ENCODE peak calls at places on chromosomes 3 and 15, in four cellular contexts. One of them, this sample, is unnamed.

GRCh38 chr15:95930659-95931375 is 399.7 kb upstream of the NR2F2 start:
- DNase-seq in pancreas: no peak
- DNase-seq in H9: no peak
- DNase-seq in psoas muscle: no peak
- DNase-seq in this sample: no peak

GRCh38 chr3:87158823-87159222 is 68.3 kb upstream of the CHMP2B start:
- DNase-seq in pancreas: no peak
- DNase-seq in H9: no peak
- DNase-seq in psoas muscle: no peak
- DNase-seq in this sample: no peak

GRCh38 chr3:119018690-119019463 is 15.8 kb downstream of the IGSF11 start:
- DNase-seq in pancreas: no peak
- DNase-seq in H9: no peak
- DNase-seq in psoas muscle: no peak
- DNase-seq in this sample: no peak

GRCh38 chr3:189708375-189708774 is 77.2 kb downstream of the TP63 start:
- DNase-seq in pancreas: no peak
- DNase-seq in H9: no peak
- DNase-seq in psoas muscle: no peak
- DNase-seq in this sample: no peak

GRCh38 chr3:132645058-132645457 is 14.6 kb downstream of the ACAD11 start:
- DNase-seq in pancreas: no peak
- DNase-seq in H9: no peak
- DNase-seq in psoas muscle: no peak
- DNase-seq in this sample: no peak

GRCh38 chr3:171187706-171188290 is 161.3 kb upstream of the SLC2A2 start:
- DNase-seq in pancreas: no peak
- DNase-seq in H9: no peak
- DNase-seq in psoas muscle: no peak
- DNase-seq in this sample: no peak

GRCh38 chr3:10173926-10174435 is 9.3 kb downstream of the IRAK2 start:
- DNase-seq in pancreas: no peak
- DNase-seq in H9: no peak
- DNase-seq in psoas muscle: peak; percentile 68
- DNase-seq in this sample: no peak

GRCh38 chr15:39083213-39083612 is 497.7 kb upstream of the THBS1 start:
- DNase-seq in pancreas: no peak
- DNase-seq in H9: no peak
- DNase-seq in psoas muscle: no peak
- DNase-seq in this sample: no peak

GRCh38 chr3:181446741-181447140 is 265.0 kb upstream of the SOX2 start:
- DNase-seq in pancreas: no peak
- DNase-seq in H9: no peak
- DNase-seq in psoas muscle: no peak
- DNase-seq in this sample: no peak

GRCh38 chr15:89641053-89641452 is 14.2 kb downstream of the KIF7 start:
- DNase-seq in pancreas: no peak
- DNase-seq in H9: no peak
- DNase-seq in psoas muscle: no peak
- DNase-seq in this sample: no peak

GRCh38 chr3:128353991-128354687 is 112.6 kb downstream of the DNAJB8 start:
- DNase-seq in pancreas: peak; percentile 46
- DNase-seq in H9: no peak
- DNase-seq in psoas muscle: no peak
- DNase-seq in this sample: no peak

GRCh38 chr15:78841307-78841706 is 30.0 kb upstream of the ADAMTS7 start:
- DNase-seq in pancreas: no peak
- DNase-seq in H9: no peak
- DNase-seq in psoas muscle: no peak
- DNase-seq in this sample: no peak

GRCh38 chr3:101518421-101518871 is 5.4 kb upstream of the SENP7 start:
- DNase-seq in pancreas: no peak
- DNase-seq in H9: no peak
- DNase-seq in psoas muscle: no peak
- DNase-seq in this sample: no peak

GRCh38 chr3:68057637-68058320 is 403.4 kb upstream of the SUCLG2 start:
- DNase-seq in pancreas: no peak
- DNase-seq in H9: no peak
- DNase-seq in psoas muscle: no peak
- DNase-seq in this sample: peak; percentile 70

GRCh38 chr3:37986479-37987314 is 3.9 kb upstream of the VILL start:
- DNase-seq in pancreas: peak; percentile 84
- DNase-seq in H9: no peak
- DNase-seq in psoas muscle: no peak
- DNase-seq in this sample: no peak

GRCh38 chr3:123819949-123820348 is 64.2 kb downstream of the MYLK start:
- DNase-seq in pancreas: no peak
- DNase-seq in H9: no peak
- DNase-seq in psoas muscle: no peak
- DNase-seq in this sample: no peak

GRCh38 chr3:186099178-186099577 is 9.7 kb downstream of the ETV5 start:
- DNase-seq in pancreas: peak; percentile 76
- DNase-seq in H9: no peak
- DNase-seq in psoas muscle: peak; percentile 63
- DNase-seq in this sample: no peak

GRCh38 chr3:46946416-46946815 is 30.1 kb downstream of the CCDC12 start:
- DNase-seq in pancreas: no peak
- DNase-seq in H9: no peak
- DNase-seq in psoas muscle: no peak
- DNase-seq in this sample: no peak

GRCh38 chr3:52246728-52247454 is 1.3 kb downstream of the PPM1M start:
- DNase-seq in pancreas: no peak
- DNase-seq in H9: peak; percentile 28
- DNase-seq in psoas muscle: peak; percentile 14
- DNase-seq in this sample: no peak

GRCh38 chr3:142259359-142259758 is 34.0 kb upstream of the GK5 start:
- DNase-seq in pancreas: no peak
- DNase-seq in H9: no peak
- DNase-seq in psoas muscle: no peak
- DNase-seq in this sample: no peak

GRCh38 chr15:68034071-68034470 is 20.0 kb upstream of the PIAS1 start:
- DNase-seq in pancreas: no peak
- DNase-seq in H9: no peak
- DNase-seq in psoas muscle: no peak
- DNase-seq in this sample: no peak

GRCh38 chr15:70066422-70066821 is 31.3 kb downstream of the TLE3 start:
- DNase-seq in pancreas: no peak
- DNase-seq in H9: no peak
- DNase-seq in psoas muscle: no peak
- DNase-seq in this sample: no peak

GRCh38 chr15:29840054-29840453 is 17.8 kb upstream of the TJP1 start:
- DNase-seq in pancreas: no peak
- DNase-seq in H9: no peak
- DNase-seq in psoas muscle: no peak
- DNase-seq in this sample: no peak

GRCh38 chr15:65655026-65655425 is 33.3 kb downstream of the SLC24A1 start:
- DNase-seq in pancreas: no peak
- DNase-seq in H9: no peak
- DNase-seq in psoas muscle: no peak
- DNase-seq in this sample: no peak

GRCh38 chr3:120364101-120364500 is 14.9 kb upstream of the LRRC58 start:
- DNase-seq in pancreas: no peak
- DNase-seq in H9: no peak
- DNase-seq in psoas muscle: no peak
- DNase-seq in this sample: no peak

GRCh38 chr3:172098698-172099494 is 59.5 kb downstream of the FNDC3B start:
- DNase-seq in pancreas: no peak
- DNase-seq in H9: peak; percentile 62
- DNase-seq in psoas muscle: no peak
- DNase-seq in this sample: no peak

DNA sequence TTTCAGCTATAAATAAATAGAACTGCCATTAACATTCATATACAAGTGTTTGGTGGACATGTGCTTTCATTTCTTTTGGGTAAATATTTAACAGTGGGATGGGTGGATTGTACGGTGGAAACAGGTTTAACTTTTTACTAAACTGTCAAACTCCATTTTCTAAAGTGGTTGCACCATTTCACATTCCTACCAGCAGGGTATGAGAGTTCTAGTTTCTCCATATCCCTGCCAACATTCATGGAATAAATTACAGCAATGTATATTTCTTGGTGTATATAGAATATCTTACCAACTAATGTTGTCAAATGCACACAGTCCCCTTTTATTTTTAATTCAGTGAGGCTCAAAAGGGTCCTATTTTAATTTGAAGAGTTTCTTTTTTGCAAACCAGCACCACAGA is 71.3 kb upstream of the CTXND1 start:
- DNase-seq in pancreas: no peak
- DNase-seq in H9: no peak
- DNase-seq in psoas muscle: no peak
- DNase-seq in this sample: no peak
- TF ChIP-seq CTCF in pancreas: no peak
- TF ChIP-seq CTCF in H9: peak; percentile 54
- TF ChIP-seq CTCF in psoas muscle: peak; percentile 38
- TF ChIP-seq CTCF in this sample: no peak

DNA sequence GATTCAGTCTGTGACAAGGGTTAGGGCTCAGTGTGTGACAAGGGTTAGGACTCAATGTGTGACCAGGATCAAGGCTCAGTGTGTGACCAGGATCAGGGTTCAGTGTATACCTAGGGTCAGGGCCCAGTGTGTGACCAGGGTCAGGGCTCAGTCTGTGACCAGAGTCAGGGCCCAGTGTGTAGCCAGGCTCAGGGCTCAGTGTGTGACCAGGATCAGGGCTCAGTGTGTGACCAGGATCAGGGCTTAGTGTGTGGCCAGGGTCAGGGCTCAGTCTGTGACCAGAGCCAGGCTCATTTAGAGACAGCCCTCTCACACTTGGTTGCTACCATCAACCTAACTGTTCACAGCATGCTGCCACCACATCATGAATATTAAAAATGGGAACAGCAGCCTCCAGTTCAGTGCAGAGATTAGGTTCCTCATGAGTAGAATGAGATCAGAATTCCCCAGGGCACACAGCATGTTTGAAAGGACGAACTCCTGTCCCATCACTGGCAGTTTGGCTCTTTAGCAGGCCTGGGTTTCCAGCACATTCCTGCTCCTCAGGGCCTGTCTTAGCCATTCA is 24.3 kb downstream of the LOXL1 start:
- DNase-seq in pancreas: no peak
- DNase-seq in H9: no peak
- DNase-seq in psoas muscle: no peak
- DNase-seq in this sample: no peak
- H3K27ac ChIP-seq in pancreas: no peak overlapping the region
- H3K27ac ChIP-seq in H9: no peak overlapping the region
- H3K27ac ChIP-seq in psoas muscle: peak overlapping the region; percentile 80
- H3K27ac ChIP-seq in this sample: no peak overlapping the region

GRCh38 chr15:92947071-92947730 is 47.1 kb downstream of the CHD2 start:
- DNase-seq in pancreas: no peak
- DNase-seq in H9: no peak
- DNase-seq in psoas muscle: no peak
- DNase-seq in this sample: no peak

GRCh38 chr15:92951800-92952199 is 51.7 kb downstream of the CHD2 start:
- DNase-seq in pancreas: no peak
- DNase-seq in H9: no peak
- DNase-seq in psoas muscle: no peak
- DNase-seq in this sample: no peak

GRCh38 chr15:92952451-92952850 is 52.3 kb downstream of the CHD2 start:
- DNase-seq in pancreas: no peak
- DNase-seq in H9: no peak
- DNase-seq in psoas muscle: no peak
- DNase-seq in this sample: no peak

GRCh38 chr15:92953569-92953968 is 53.4 kb downstream of the CHD2 start:
- DNase-seq in pancreas: no peak
- DNase-seq in H9: no peak
- DNase-seq in psoas muscle: no peak
- DNase-seq in this sample: no peak

DNA sequence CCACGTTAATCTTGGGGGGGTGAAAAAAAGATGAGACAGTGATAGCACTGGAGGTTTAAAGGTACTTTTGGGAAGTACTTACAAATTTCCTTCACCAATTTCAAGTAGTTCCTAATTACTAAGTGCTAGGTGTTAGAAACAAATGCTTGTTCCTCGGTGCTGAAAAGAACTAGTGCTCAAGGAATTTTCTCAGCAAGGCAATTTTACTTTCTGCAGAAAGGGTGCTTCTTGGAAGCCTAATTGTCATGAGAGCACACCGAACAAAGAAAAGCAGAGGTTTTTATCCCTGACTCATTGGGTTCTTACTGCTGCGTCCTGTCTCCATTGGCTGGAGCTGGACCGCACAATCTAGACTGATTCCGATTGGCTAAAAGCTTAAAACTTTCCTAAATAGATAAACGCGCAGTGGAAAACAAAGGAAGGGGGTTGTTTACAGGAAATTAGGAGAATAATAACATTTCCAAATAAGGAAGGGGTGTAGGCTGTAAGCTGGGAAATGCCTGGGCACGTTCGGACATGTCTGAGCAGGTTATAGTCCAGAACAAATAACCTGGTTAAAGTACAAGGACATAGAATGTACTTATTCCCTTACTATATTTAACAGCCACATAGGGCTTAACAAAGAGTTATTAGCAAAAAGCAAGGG is 49.6 kb downstream of the CHD2 start:
- DNase-seq in pancreas: no peak
- DNase-seq in H9: peak; percentile 47
- DNase-seq in psoas muscle: no peak
- DNase-seq in this sample: no peak
- H3K9me3 ChIP-seq in pancreas: no peaks in the 10 kb centered on the region
- H3K9me3 ChIP-seq in H9: peaks cover 28% of the 10 kb centered on the region
- H3K9me3 ChIP-seq in psoas muscle: peaks cover 17% of the 10 kb centered on the region
- H3K9me3 ChIP-seq in this sample: peaks cover 33% of the 10 kb centered on the region

GRCh38 chr3:39637807-39638206 is 170.3 kb downstream of the MOBP start:
- DNase-seq in pancreas: no peak
- DNase-seq in H9: no peak
- DNase-seq in psoas muscle: no peak
- DNase-seq in this sample: no peak
- TF ChIP-seq CTCF in pancreas: no peak
- TF ChIP-seq CTCF in H9: peak; percentile 47
- TF ChIP-seq CTCF in psoas muscle: no peak
- TF ChIP-seq CTCF in this sample: no peak

GRCh38 chr15:40151499-40151898 is 9.4 kb upstream of the BUB1B start:
- DNase-seq in pancreas: no peak
- DNase-seq in H9: no peak
- DNase-seq in psoas muscle: no peak
- DNase-seq in this sample: no peak
- H3K27ac ChIP-seq in pancreas: no peak overlapping the region
- H3K27ac ChIP-seq in H9: no peak overlapping the region
- H3K27ac ChIP-seq in psoas muscle: no peak overlapping the region
- H3K27ac ChIP-seq in this sample: no peak overlapping the region

GRCh38 chr3:138560501-138560900 is 33.6 kb downstream of the CEP70 start:
- DNase-seq in pancreas: no peak
- DNase-seq in H9: no peak
- DNase-seq in psoas muscle: no peak
- DNase-seq in this sample: no peak
- H3K9me3 ChIP-seq in pancreas: no peaks in the 10 kb centered on the region
- H3K9me3 ChIP-seq in H9: peaks cover 21% of the 10 kb centered on the region
- H3K9me3 ChIP-seq in psoas muscle: peaks cover 4% of the 10 kb centered on the region
- H3K9me3 ChIP-seq in this sample: peaks cover 11% of the 10 kb centered on the region

DNA sequence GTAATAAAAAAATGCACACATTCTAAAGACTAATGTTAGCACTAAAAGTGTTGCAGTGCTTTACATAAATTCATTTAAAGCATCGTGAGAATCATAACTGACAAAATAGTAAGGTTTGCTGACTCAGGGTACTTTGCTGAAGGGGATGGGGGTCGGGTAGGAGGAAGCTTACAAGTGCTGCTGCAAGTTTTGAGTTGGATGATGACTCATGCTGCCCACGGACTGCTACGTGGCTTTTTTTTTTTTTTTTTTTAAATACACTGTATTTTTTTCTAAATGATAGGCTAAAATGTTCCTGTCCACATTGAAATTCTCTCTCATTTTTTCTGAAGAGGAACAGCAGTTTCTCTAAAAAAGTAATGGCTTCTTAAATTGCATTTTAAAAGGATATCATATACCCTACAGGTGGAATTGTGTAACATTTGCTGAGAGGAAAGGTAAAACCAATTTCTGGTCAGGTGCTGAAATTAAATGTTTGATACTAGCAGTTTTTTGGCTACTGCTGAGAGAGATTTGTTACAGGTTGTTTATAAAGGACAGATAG is 2.2 kb downstream of the MAPK6 start:
- DNase-seq in pancreas: no peak
- DNase-seq in H9: no peak
- DNase-seq in psoas muscle: no peak
- DNase-seq in this sample: peak; percentile 43
- TF ChIP-seq CTCF in pancreas: no peak
- TF ChIP-seq CTCF in H9: peak; percentile 35
- TF ChIP-seq CTCF in psoas muscle: no peak
- TF ChIP-seq CTCF in this sample: no peak